ENCODE peak calls at places on chromosomes 3 and 15, in four cellular contexts. C is body of pancreas, T is K562, H is psoas muscle. P is an unnamed sample.

GRCh38 chr15:42427429-42428223 is 63.3 kb downstream of the ZNF106 start:
- DNase-seq in C (no peak), T (no peak), H (no peak), P (no peak)

GRCh38 chr3:133444071-133444774 is 44.4 kb downstream of the BFSP2 start:
- DNase-seq in C (peak; percentile 56), T (no peak), H (no peak), P (no peak)

GRCh38 chr3:54781728-54782127 is 146.1 kb downstream of the LRTM1 start:
- DNase-seq in C (no peak), T (no peak), H (no peak), P (no peak)

GRCh38 chr3:16177962-16178627 is 3.6 kb downstream of the GALNT15 start:
- DNase-seq in C (peak; percentile 75), T (peak; percentile 79), H (peak; percentile 86), P (peak; percentile 85)

GRCh38 chr3:33717866-33718594 is at the start of gene CLASP2:
- DNase-seq in C (peak; percentile 86), T (peak; percentile 94), H (peak; percentile 90), P (peak; percentile 89)

GRCh38 chr3:137012097-137012501 is 54.3 kb downstream of the IL20RB start:
- DNase-seq in C (no peak), T (no peak), H (no peak), P (no peak)

GRCh38 chr3:71521940-71522876 is 61.3 kb downstream of the FOXP1 start:
- DNase-seq in C (peak; percentile 38), T (no peak), H (no peak), P (no peak)

GRCh38 chr3:18382760-18383369 is 42.3 kb downstream of the SATB1 start:
- DNase-seq in C (no peak), T (no peak), H (no peak), P (no peak)

GRCh38 chr15:45091581-45091980 is 22.4 kb downstream of the DUOX2 start:
- DNase-seq in C (no peak), T (no peak), H (peak; percentile 49), P (peak; percentile 84)

GRCh38 chr3:188656196-188656982 is 502.4 kb downstream of the LPP start:
- DNase-seq in C (peak; percentile 12), T (no peak), H (no peak), P (no peak)

GRCh38 chr3:128236667-128237066 is 83.4 kb downstream of the EEFSEC start:
- DNase-seq in C (no peak), T (no peak), H (no peak), P (no peak)

GRCh38 chr3:181805703-181806102 is 94.0 kb downstream of the SOX2 start:
- DNase-seq in C (no peak), T (no peak), H (no peak), P (no peak)

GRCh38 chr15:92599394-92599970 is 56.1 kb downstream of the FAM174B start:
- DNase-seq in C (peak; percentile 0), T (no peak), H (no peak), P (no peak)

GRCh38 chr15:59885832-59886231 is 118.3 kb upstream of the FOXB1 start:
- DNase-seq in C (peak; percentile 13), T (no peak), H (no peak), P (no peak)

GRCh38 chr3:56133423-56133822 is 334.8 kb downstream of the ERC2 start:
- DNase-seq in C (no peak), T (no peak), H (no peak), P (no peak)

GRCh38 chr15:90664650-90665287 is 52.4 kb upstream of the BLM start:
- DNase-seq in C (peak; percentile 40), T (peak; percentile 61), H (peak; percentile 65), P (peak; percentile 61)

GRCh38 chr3:62201438-62202035 is 171.8 kb downstream of the FEZF2 start:
- DNase-seq in C (no peak), T (peak; percentile 13), H (no peak), P (no peak)

GRCh38 chr3:945738-946137 is 147.1 kb upstream of the CNTN6 start:
- DNase-seq in C (no peak), T (no peak), H (no peak), P (no peak)

GRCh38 chr3:190554197-190554596 is 40.3 kb downstream of the IL1RAP start:
- DNase-seq in C (no peak), T (no peak), H (no peak), P (no peak)

GRCh38 chr15:96335429-96335807 is 4.9 kb downstream of the NR2F2 start:
- DNase-seq in C (no peak), T (no peak), H (no peak), P (no peak)

GRCh38 chr15:27902680-27903385 is 196.3 kb downstream of the OCA2 start:
- DNase-seq in C (no peak), T (no peak), H (no peak), P (no peak)

GRCh38 chr3:52401551-52401950 is 43.4 kb downstream of the SEMA3G start:
- DNase-seq in C (no peak), T (no peak), H (no peak), P (no peak)

GRCh38 chr3:101988591-101988990 is 139.3 kb downstream of the NFKBIZ start:
- DNase-seq in C (no peak), T (no peak), H (no peak), P (no peak)

GRCh38 chr3:114860526-114860925 is 286.6 kb downstream of the ZBTB20 start:
- DNase-seq in C (no peak), T (no peak), H (no peak), P (no peak)

GRCh38 chr3:131432441-131432840 is 50.9 kb downstream of the NUDT16 start:
- DNase-seq in C (no peak), T (no peak), H (no peak), P (no peak)

GRCh38 chr3:52822363-52822762 is 8.1 kb downstream of the ITIH4 start:
- DNase-seq in C (no peak), T (no peak), H (no peak), P (no peak)

GRCh38 chr3:177131927-177132636 is 65.2 kb downstream of the TBL1XR1 start:
- DNase-seq in C (no peak), T (no peak), H (no peak), P (no peak)

GRCh38 chr3:41158947-41159346 is 40.4 kb upstream of the CTNNB1 start:
- DNase-seq in C (peak; percentile 27), T (no peak), H (no peak), P (no peak)

GRCh38 chr3:191019855-191020254 is 157.4 kb upstream of the GMNC start:
- DNase-seq in C (no peak), T (no peak), H (no peak), P (no peak)

GRCh38 chr15:91055548-91056331 is 33.3 kb upstream of the VPS33B start:
- DNase-seq in C (peak; percentile 74), T (peak; percentile 57), H (peak; percentile 46), P (peak; percentile 78)

GRCh38 chr3:99716463-99716995 is 78.1 kb downstream of the COL8A1 start:
- DNase-seq in C (no peak), T (no peak), H (no peak), P (no peak)

GRCh38 chr15:25719101-25719985 is 143.8 kb downstream of the ATP10A start:
- DNase-seq in C (no peak), T (no peak), H (no peak), P (no peak)

GRCh38 chr15:25717116-25717755 is 145.9 kb downstream of the ATP10A start:
- DNase-seq in C (no peak), T (no peak), H (no peak), P (no peak)

GRCh38 chr15:25718597-25718996 is 144.5 kb downstream of the ATP10A start:
- DNase-seq in C (no peak), T (no peak), H (no peak), P (no peak)

GRCh38 chr15:25716414-25717102 is 146.6 kb downstream of the ATP10A start:
- DNase-seq in C (no peak), T (no peak), H (no peak), P (no peak)

GRCh38 chr15:25717861-25718504 is 145.1 kb downstream of the ATP10A start:
- DNase-seq in C (no peak), T (no peak), H (no peak), P (peak; percentile 43)
- H3K4me3 ChIP-seq in C (no peak overlapping the region), T (no peak overlapping the region), H (no peak overlapping the region), P (no peak overlapping the region)

GRCh38 chr3:60009931-60010478 is 960.2 kb upstream of the CFAP20DC start:
- DNase-seq in C (no peak), T (no peak), H (no peak), P (no peak)
- H3K27ac ChIP-seq in C (no peak overlapping the region), T (no peak overlapping the region), H (no peak overlapping the region), P (no peak overlapping the region)

GRCh38 chr3:122789585-122790273 is 3.9 kb downstream of the HSPBAP1 start:
- DNase-seq in C (no peak), T (no peak), H (no peak), P (no peak)
- H3K4me3 ChIP-seq in C (no peak overlapping the region), T (no peak overlapping the region), H (peak overlapping the region; percentile 93), P (no peak overlapping the region)

GRCh38 chr15:25481208-25481862 is 42.5 kb upstream of the UBE3A start:
- DNase-seq in C (no peak), T (no peak), H (no peak), P (no peak)
- H3K27ac ChIP-seq in C (no peak overlapping the region), T (no peak overlapping the region), H (no peak overlapping the region), P (no peak overlapping the region)

GRCh38 chr3:9135930-9136525 is 113.4 kb downstream of the SRGAP3 start:
- DNase-seq in C (no peak), T (no peak), H (peak; percentile 23), P (no peak)
- H3K4me3 ChIP-seq in C (no peak overlapping the region), T (no peak overlapping the region), H (peak overlapping the region; percentile 63), P (peak overlapping the region; percentile 51)

GRCh38 chr3:50675179-50676030 is 678 bp downstream of the DOCK3 start:
- DNase-seq in C (peak; percentile 27), T (peak; percentile 44), H (peak; percentile 33), P (peak; percentile 34)
- H3K27ac ChIP-seq in C (no peak overlapping the region), T (no peak overlapping the region), H (no peak overlapping the region), P (peak overlapping the region; percentile 53)

DNA sequence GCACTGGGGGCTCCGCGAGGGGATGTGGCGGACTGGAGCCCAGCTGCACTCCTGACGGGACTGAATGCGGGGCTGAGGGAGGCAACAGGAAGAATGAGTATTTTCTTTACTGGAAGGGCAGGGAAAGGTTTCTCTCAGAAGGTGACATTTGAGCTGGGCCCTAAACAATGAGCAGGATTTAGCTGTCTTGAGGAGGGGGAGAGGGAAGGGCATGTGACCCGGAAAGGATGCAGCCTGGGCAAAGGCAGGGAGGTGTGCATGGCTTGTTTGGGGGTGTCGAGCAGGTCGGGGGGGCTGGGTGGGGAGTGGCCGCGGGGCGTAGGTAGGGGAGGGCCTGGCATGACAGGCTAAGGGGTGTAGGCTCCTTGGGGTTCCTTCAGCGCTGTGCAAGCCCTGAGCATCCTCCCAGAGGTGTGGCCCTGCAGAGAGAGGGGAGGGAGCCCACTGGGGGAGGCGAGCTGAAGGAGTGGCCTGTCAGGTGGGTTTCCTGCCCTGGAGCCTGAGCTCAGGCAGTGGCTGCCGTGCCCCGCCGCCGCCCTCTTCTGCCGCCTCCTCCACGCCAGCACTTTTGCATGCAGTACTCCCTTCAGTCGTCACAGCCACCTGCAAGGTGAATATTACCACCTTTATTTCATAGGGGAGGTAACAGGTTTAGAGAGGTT is 17.2 kb upstream of the ANKDD1A start:
- DNase-seq in C (no peak), T (no peak), H (peak; percentile 22), P (no peak)
- H3K4me3 ChIP-seq in C (no peak overlapping the region), T (no peak overlapping the region), H (peak overlapping the region; percentile 47), P (peak overlapping the region; percentile 30)

P was measured in adrenal gland.